ENCODE peak calls at places on chromosome 10, in ten cellular contexts. L, N, T, D, E, M, Q, Z, X and W are unnamed samples.

GRCh38 chr10:101222683-101223273 is 6.5 kb downstream of the LBX1 start:
- DNase-seq in D (no peak), X (no peak), M (no peak), L (no peak), N (no peak), Q (no peak), E (no peak), T (no peak), Z (peak), W (no peak)

GRCh38 chr10:110777661-110778060 is 94.1 kb upstream of the PDCD4 start:
- DNase-seq in L (no peak), E (no peak), D (no peak), Z (no peak), X (no peak), M (no peak), T (no peak), N (no peak), Q (no peak), W (no peak)

GRCh38 chr10:92240289-92241157 is 50.4 kb downstream of the CPEB3 start:
- DNase-seq in N (peak), Q (no peak), X (peak), D (peak), T (peak), L (no peak), E (peak), Z (peak), M (peak), W (peak)

GRCh38 chr10:88489107-88489506 is 94.0 kb downstream of the RNLS start:
- DNase-seq in E (no peak), L (no peak), Q (no peak), Z (no peak), X (no peak), N (no peak), T (no peak), M (no peak), D (no peak), W (no peak)

GRCh38 chr10:108204528-108205313 is 1040.2 kb upstream of the SORCS1 start:
- DNase-seq in E (peak), N (no peak), X (no peak), T (no peak), Z (peak), Q (no peak), M (no peak), L (no peak), D (no peak), W (peak)

GRCh38 chr10:26534384-26534783 is 96.2 kb downstream of the APBB1IP start:
- DNase-seq in D (no peak), Z (peak), T (no peak), M (no peak), E (no peak), X (no peak), L (no peak), Q (no peak), N (no peak), W (no peak)

GRCh38 chr10:127522298-127522697 is 26.8 kb upstream of the NPS start:
- DNase-seq in E (no peak), D (no peak), Q (no peak), X (no peak), L (no peak), T (no peak), M (no peak), N (no peak), Z (no peak), W (no peak)

GRCh38 chr10:13891542-13892431 is 305.0 kb downstream of the PRPF18 start:
- DNase-seq in M (no peak), Z (peak), E (peak), L (peak), D (no peak), Q (no peak), N (no peak), X (no peak), T (no peak), W (no peak)

GRCh38 chr10:60521974-60522405 is 132.3 kb upstream of the ANK3 start:
- DNase-seq in M (no peak), D (no peak), N (no peak), X (no peak), L (no peak), T (no peak), Z (peak), Q (no peak), E (peak), W (no peak)

GRCh38 chr10:132587175-132587574 is 49.6 kb downstream of the INPP5A start:
- DNase-seq in L (no peak), N (no peak), Q (no peak), T (no peak), E (no peak), M (no peak), Z (no peak), X (no peak), D (no peak), W (peak)

GRCh38 chr10:17523246-17523753 is 68.9 kb upstream of the ST8SIA6 start:
- DNase-seq in M (no peak), X (no peak), Z (no peak), N (no peak), E (no peak), Q (no peak), L (no peak), T (no peak), D (no peak), W (no peak)

GRCh38 chr10:101208543-101208942 is 20.7 kb downstream of the LBX1 start:
- DNase-seq in E (no peak), T (no peak), Q (no peak), Z (no peak), M (no peak), D (no peak), L (no peak), N (no peak), X (no peak), W (no peak)

GRCh38 chr10:126969310-126969709 is 64.1 kb downstream of the DOCK1 start:
- DNase-seq in Z (peak), T (no peak), L (no peak), X (peak), Q (no peak), E (peak), M (no peak), D (no peak), N (no peak), W (no peak)

GRCh38 chr10:129864601-129865126 is 99.4 kb downstream of the EBF3 start:
- DNase-seq in D (no peak), X (no peak), Z (peak), L (no peak), T (no peak), N (no peak), Q (no peak), E (no peak), M (no peak), W (no peak)

GRCh38 chr10:1358860-1359598 is 302.8 kb downstream of the WDR37 start:
- DNase-seq in T (no peak), D (no peak), X (no peak), Q (no peak), M (no peak), L (no peak), Z (no peak), N (no peak), E (no peak), W (peak)

GRCh38 chr10:70770001-70770400 is 15.2 kb downstream of the TBATA start:
- DNase-seq in M (no peak), X (no peak), Q (no peak), T (no peak), N (no peak), Z (no peak), L (no peak), E (no peak), D (no peak), W (no peak)

GRCh38 chr10:23150081-23150480 is 42.0 kb upstream of the PTF1A start:
- DNase-seq in E (no peak), X (no peak), D (no peak), Z (no peak), N (no peak), L (no peak), Q (no peak), M (no peak), T (no peak), W (no peak)
- H3K4me3 ChIP-seq in E (no peak), X (no peak), D (no peak), Z (no peak), N (no peak), L (no peak), Q (no peak), M (no peak), T (no peak), W (no peak)

GRCh38 chr10:113648478-113648877 is 15.4 kb downstream of the NRAP start:
- DNase-seq in T (no peak), X (no peak), D (no peak), N (no peak), Z (peak), M (no peak), Q (no peak), L (no peak), E (peak), W (no peak)

GRCh38 chr10:113644185-113645120 is 19.4 kb downstream of the NRAP start:
- DNase-seq in L (no peak), D (no peak), Z (peak), E (no peak), X (no peak), M (no peak), T (no peak), N (no peak), Q (no peak), W (no peak)

GRCh38 chr10:113650172-113650571 is 13.7 kb downstream of the NRAP start:
- DNase-seq in X (no peak), E (peak), T (no peak), L (no peak), D (no peak), Q (no peak), Z (no peak), N (no peak), M (no peak), W (no peak)

GRCh38 chr10:113643183-113643582 is 20.7 kb downstream of the NRAP start:
- DNase-seq in M (no peak), T (no peak), E (peak), Z (no peak), L (no peak), D (no peak), X (no peak), N (no peak), Q (no peak), W (no peak)

DNA sequence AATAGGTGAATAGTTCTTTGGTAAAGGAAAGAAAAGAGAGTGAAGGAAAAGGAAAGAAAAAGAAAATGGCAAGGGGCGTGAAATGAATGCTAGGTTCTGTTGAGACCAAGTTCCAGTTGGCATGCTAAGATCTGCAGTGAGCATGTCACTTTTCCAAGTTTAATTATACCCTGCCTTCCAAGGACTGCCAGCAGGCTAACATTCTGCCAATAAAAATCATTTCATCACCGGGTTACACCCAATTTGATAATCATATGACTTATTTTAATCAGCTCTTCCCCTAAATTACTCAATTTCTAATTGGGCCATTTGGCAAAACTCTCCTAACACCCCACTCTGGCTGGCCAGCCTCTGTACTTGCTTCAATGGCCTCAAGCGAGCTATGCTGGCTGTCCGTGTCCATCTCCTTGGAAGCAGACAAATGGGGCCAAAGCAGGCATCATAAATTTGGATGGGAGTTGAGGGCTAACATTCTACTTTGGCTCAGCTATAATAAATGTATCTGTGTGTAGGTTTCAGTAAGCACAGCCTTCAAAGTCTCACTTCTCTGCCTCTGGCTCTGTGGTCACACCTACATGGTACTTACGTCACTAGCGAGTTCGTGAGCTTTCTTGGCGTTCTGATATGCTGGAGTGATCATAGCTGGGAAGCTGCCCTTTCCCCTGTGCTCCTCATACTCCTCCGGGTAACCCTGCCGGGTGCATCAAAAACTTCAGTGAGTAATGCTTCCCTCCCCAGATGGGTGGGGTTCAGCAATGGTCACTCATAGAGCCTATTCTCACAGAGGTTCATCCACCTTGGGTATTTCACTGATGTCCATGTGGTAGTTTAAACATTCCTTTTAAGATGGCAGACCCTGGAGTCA is 17.3 kb downstream of the NRAP start:
- DNase-seq in Z (peak), Q (no peak), M (no peak), D (no peak), E (no peak), T (no peak), L (no peak), X (no peak), N (no peak), W (no peak)
- H3K4me3 ChIP-seq in Z (no peak), Q (no peak), M (no peak), D (no peak), E (no peak), T (no peak), L (no peak), X (no peak), N (no peak), W (no peak)

GRCh38 chr10:77597560-77597959 is 40.0 kb downstream of the KCNMA1 start:
- DNase-seq in L (no peak), T (no peak), N (no peak), D (no peak), E (no peak), M (no peak), Q (no peak), Z (no peak), X (no peak), W (no peak)
- H3K4me3 ChIP-seq in L (no peak), T (no peak), N (no peak), D (no peak), E (no peak), M (no peak), Q (no peak), Z (no peak), X (no peak), W (no peak)

GRCh38 chr10:117178190-117178589 is 19.1 kb upstream of the KCNK18 start:
- DNase-seq in X (no peak), D (no peak), Z (no peak), M (no peak), T (no peak), L (no peak), N (no peak), Q (no peak), E (no peak), W (no peak)

GRCh38 chr10:117170244-117170643 is 27.0 kb upstream of the KCNK18 start:
- DNase-seq in T (no peak), Z (peak), N (no peak), D (no peak), L (no peak), M (no peak), Q (no peak), X (no peak), E (no peak), W (no peak)

GRCh38 chr10:117175215-117175900 is 21.9 kb upstream of the KCNK18 start:
- DNase-seq in Q (no peak), Z (no peak), X (no peak), M (peak), E (no peak), T (no peak), D (peak), L (no peak), N (peak), W (no peak)

GRCh38 chr10:117174439-117175214 is 22.7 kb upstream of the KCNK18 start:
- DNase-seq in X (peak), Z (peak), N (peak), L (peak), M (peak), T (peak), E (peak), Q (peak), D (peak), W (peak)

GRCh38 chr10:117175901-117176534 is 21.3 kb upstream of the KCNK18 start:
- DNase-seq in E (peak), N (peak), X (peak), M (peak), D (peak), Z (peak), T (peak), L (peak), Q (no peak), W (peak)
- H3K4me3 ChIP-seq in E (peak), N (peak), X (peak), M (peak), D (peak), Z (peak), T (peak), L (peak), Q (peak), W (no peak)